ENCODE peak calls at places on chromosomes 16 and 17, in five cellular contexts. One of them, this sample, is unnamed.

GRCh38 chr16:20689668-20690067 is 7.8 kb downstream of the ACSM1 start:
- DNase-seq in Karpas-422: no peak
- DNase-seq in NCI-H1417: no peak
- DNase-seq in naive thymus-derived CD4-positive, alpha-beta T cell: no peak
- DNase-seq in HL-60: no peak
- DNase-seq in this sample: no peak

GRCh38 chr17:835263-835662 is 53.1 kb downstream of the MRM3 start:
- DNase-seq in HL-60: no peak
- DNase-seq in naive thymus-derived CD4-positive, alpha-beta T cell: no peak
- DNase-seq in NCI-H1417: no peak
- DNase-seq in Karpas-422: no peak
- DNase-seq in this sample: no peak

GRCh38 chr17:27236710-27237315 is 57.1 kb upstream of the WSB1 start:
- DNase-seq in Karpas-422: peak; percentile 92
- DNase-seq in NCI-H1417: peak; percentile 79
- DNase-seq in HL-60: peak; percentile 68
- DNase-seq in naive thymus-derived CD4-positive, alpha-beta T cell: peak; percentile 51
- DNase-seq in this sample: peak; percentile 60

GRCh38 chr17:35073183-35073790 is 9.8 kb upstream of the RFFL start:
- DNase-seq in NCI-H1417: no peak
- DNase-seq in Karpas-422: no peak
- DNase-seq in naive thymus-derived CD4-positive, alpha-beta T cell: peak; percentile 45
- DNase-seq in HL-60: no peak
- DNase-seq in this sample: no peak

GRCh38 chr17:73342057-73342522 is 30.3 kb upstream of the CDC42EP4 start:
- DNase-seq in naive thymus-derived CD4-positive, alpha-beta T cell: no peak
- DNase-seq in Karpas-422: no peak
- DNase-seq in HL-60: no peak
- DNase-seq in NCI-H1417: no peak
- DNase-seq in this sample: peak; percentile 65

GRCh38 chr17:33291248-33292183 is 1.6 kb downstream of the ASIC2 start:
- DNase-seq in naive thymus-derived CD4-positive, alpha-beta T cell: no peak
- DNase-seq in NCI-H1417: peak; percentile 53
- DNase-seq in Karpas-422: no peak
- DNase-seq in HL-60: peak; percentile 21
- DNase-seq in this sample: no peak

GRCh38 chr17:74332017-74332650 is 6.1 kb downstream of the KIF19 start:
- DNase-seq in NCI-H1417: peak; percentile 62
- DNase-seq in naive thymus-derived CD4-positive, alpha-beta T cell: no peak
- DNase-seq in Karpas-422: no peak
- DNase-seq in HL-60: no peak
- DNase-seq in this sample: peak; percentile 79

GRCh38 chr17:62321451-62321850 is 58.9 kb upstream of the EFCAB3 start:
- DNase-seq in HL-60: no peak
- DNase-seq in NCI-H1417: no peak
- DNase-seq in naive thymus-derived CD4-positive, alpha-beta T cell: no peak
- DNase-seq in Karpas-422: no peak
- DNase-seq in this sample: no peak

GRCh38 chr16:63850979-63851378 is 1270.9 kb downstream of the CDH11 start:
- DNase-seq in NCI-H1417: no peak
- DNase-seq in HL-60: no peak
- DNase-seq in naive thymus-derived CD4-positive, alpha-beta T cell: no peak
- DNase-seq in Karpas-422: no peak
- DNase-seq in this sample: no peak

GRCh38 chr17:49316889-49317288 is 45.2 kb downstream of the ZNF652 start:
- DNase-seq in naive thymus-derived CD4-positive, alpha-beta T cell: no peak
- DNase-seq in Karpas-422: peak; percentile 70
- DNase-seq in HL-60: peak; percentile 69
- DNase-seq in NCI-H1417: no peak
- DNase-seq in this sample: no peak

GRCh38 chr17:44380767-44381166 is 8.7 kb downstream of the ITGA2B start:
- DNase-seq in HL-60: no peak
- DNase-seq in NCI-H1417: no peak
- DNase-seq in Karpas-422: no peak
- DNase-seq in naive thymus-derived CD4-positive, alpha-beta T cell: no peak
- DNase-seq in this sample: no peak

GRCh38 chr16:70658921-70659320 is 12.6 kb downstream of the IL34 start:
- DNase-seq in HL-60: no peak
- DNase-seq in NCI-H1417: no peak
- DNase-seq in Karpas-422: no peak
- DNase-seq in naive thymus-derived CD4-positive, alpha-beta T cell: no peak
- DNase-seq in this sample: no peak

GRCh38 chr17:40548982-40549680 is 16.1 kb downstream of the CCR7 start:
- DNase-seq in naive thymus-derived CD4-positive, alpha-beta T cell: no peak
- DNase-seq in Karpas-422: no peak
- DNase-seq in NCI-H1417: peak; percentile 90
- DNase-seq in HL-60: no peak
- DNase-seq in this sample: peak; percentile 30

GRCh38 chr17:29181226-29181625 is 1.0 kb upstream of the MYO18A start:
- DNase-seq in naive thymus-derived CD4-positive, alpha-beta T cell: no peak
- DNase-seq in Karpas-422: no peak
- DNase-seq in HL-60: peak; percentile 11
- DNase-seq in NCI-H1417: no peak
- DNase-seq in this sample: no peak

GRCh38 chr17:59914274-59914854 is 21.4 kb downstream of the RPS6KB1 start:
- DNase-seq in Karpas-422: peak; percentile 80
- DNase-seq in NCI-H1417: peak; percentile 33
- DNase-seq in naive thymus-derived CD4-positive, alpha-beta T cell: peak; percentile 47
- DNase-seq in HL-60: peak; percentile 18
- DNase-seq in this sample: peak; percentile 57

GRCh38 chr17:61325382-61326073 is 74.1 kb upstream of the TBX2 start:
- DNase-seq in HL-60: no peak
- DNase-seq in naive thymus-derived CD4-positive, alpha-beta T cell: no peak
- DNase-seq in NCI-H1417: no peak
- DNase-seq in Karpas-422: no peak
- DNase-seq in this sample: no peak

GRCh38 chr17:8345052-8345690 is 5.5 kb downstream of the ODF4 start:
- DNase-seq in NCI-H1417: no peak
- DNase-seq in HL-60: peak; percentile 61
- DNase-seq in naive thymus-derived CD4-positive, alpha-beta T cell: no peak
- DNase-seq in Karpas-422: no peak
- DNase-seq in this sample: no peak

GRCh38 chr17:1606352-1606985 is 22.2 kb downstream of the SLC43A2 start:
- DNase-seq in HL-60: no peak
- DNase-seq in naive thymus-derived CD4-positive, alpha-beta T cell: no peak
- DNase-seq in NCI-H1417: no peak
- DNase-seq in Karpas-422: no peak
- DNase-seq in this sample: no peak

GRCh38 chr16:84144301-84144858 is 597 bp downstream of the HSDL1 start:
- DNase-seq in HL-60: peak; percentile 23
- DNase-seq in Karpas-422: peak; percentile 79
- DNase-seq in naive thymus-derived CD4-positive, alpha-beta T cell: peak; percentile 37
- DNase-seq in NCI-H1417: no peak
- DNase-seq in this sample: no peak

GRCh38 chr17:42403150-42403549 is 14.9 kb upstream of the STAT3 start:
- DNase-seq in HL-60: peak; percentile 38
- DNase-seq in naive thymus-derived CD4-positive, alpha-beta T cell: no peak
- DNase-seq in Karpas-422: peak; percentile 82
- DNase-seq in NCI-H1417: no peak
- DNase-seq in this sample: peak; percentile 55

GRCh38 chr17:17114592-17115225 is 72.5 kb downstream of the MPRIP start:
- DNase-seq in Karpas-422: no peak
- DNase-seq in naive thymus-derived CD4-positive, alpha-beta T cell: no peak
- DNase-seq in NCI-H1417: no peak
- DNase-seq in HL-60: no peak
- DNase-seq in this sample: no peak

GRCh38 chr17:61713035-61713434 is 122.0 kb upstream of the NACA2 start:
- DNase-seq in HL-60: no peak
- DNase-seq in NCI-H1417: no peak
- DNase-seq in naive thymus-derived CD4-positive, alpha-beta T cell: no peak
- DNase-seq in Karpas-422: no peak
- DNase-seq in this sample: no peak

GRCh38 chr17:34519286-34519685 is 60.1 kb upstream of the TMEM132E start:
- DNase-seq in Karpas-422: peak; percentile 77
- DNase-seq in NCI-H1417: peak; percentile 17
- DNase-seq in HL-60: no peak
- DNase-seq in naive thymus-derived CD4-positive, alpha-beta T cell: no peak
- DNase-seq in this sample: no peak

GRCh38 chr17:62892870-62893338 is 73.1 kb upstream of the TANC2 start:
- DNase-seq in naive thymus-derived CD4-positive, alpha-beta T cell: peak; percentile 1
- DNase-seq in NCI-H1417: no peak
- DNase-seq in HL-60: peak; percentile 93
- DNase-seq in Karpas-422: peak; percentile 43
- DNase-seq in this sample: peak; percentile 6

GRCh38 chr16:19697756-19698318 is 20.2 kb downstream of the KNOP1 start:
- DNase-seq in naive thymus-derived CD4-positive, alpha-beta T cell: no peak
- DNase-seq in HL-60: no peak
- DNase-seq in Karpas-422: peak; percentile 22
- DNase-seq in NCI-H1417: no peak
- DNase-seq in this sample: no peak

GRCh38 chr17:79003661-79004411 is 5.7 kb downstream of the CANT1 start:
- DNase-seq in NCI-H1417: no peak
- DNase-seq in Karpas-422: no peak
- DNase-seq in naive thymus-derived CD4-positive, alpha-beta T cell: no peak
- DNase-seq in HL-60: no peak
- DNase-seq in this sample: no peak

This sample was measured in NCI-H1436.